ENCODE peak calls at places on chromosomes 12 and 14, in six cellular contexts. One of them, this sample, is unnamed. For H3K4me1, the result is how much of the 10 kb centered on the place peaks cover.

GRCh38 chr12:27361372-27361771 is 28.7 kb downstream of the BMAL2 start:
- DNase-seq in thoracic aorta: no peak
- DNase-seq in heart left ventricle: no peak
- DNase-seq in CD4-positive, CD25-positive, alpha-beta regulatory T cell: no peak
- DNase-seq in IMR-90: peak
- DNase-seq in effector memory CD4-positive, alpha-beta T cell: no peak
- DNase-seq in this sample: no peak

GRCh38 chr12:125351788-125352187 is 286.6 kb downstream of the AACS start:
- DNase-seq in thoracic aorta: no peak
- DNase-seq in heart left ventricle: no peak
- DNase-seq in CD4-positive, CD25-positive, alpha-beta regulatory T cell: no peak
- DNase-seq in IMR-90: no peak
- DNase-seq in effector memory CD4-positive, alpha-beta T cell: no peak
- DNase-seq in this sample: no peak

GRCh38 chr14:100692859-100693558 is 33.7 kb upstream of the DLK1 start:
- DNase-seq in thoracic aorta: no peak
- DNase-seq in heart left ventricle: no peak
- DNase-seq in CD4-positive, CD25-positive, alpha-beta regulatory T cell: no peak
- DNase-seq in IMR-90: peak
- DNase-seq in effector memory CD4-positive, alpha-beta T cell: no peak
- DNase-seq in this sample: no peak

GRCh38 chr12:95548539-95549391 is 2.5 kb downstream of the USP44 start:
- DNase-seq in thoracic aorta: no peak
- DNase-seq in heart left ventricle: peak
- DNase-seq in CD4-positive, CD25-positive, alpha-beta regulatory T cell: peak
- DNase-seq in IMR-90: peak
- DNase-seq in effector memory CD4-positive, alpha-beta T cell: peak
- DNase-seq in this sample: no peak

GRCh38 chr14:44833376-44833775 is 128.4 kb downstream of the KLHL28 start:
- DNase-seq in thoracic aorta: no peak
- DNase-seq in heart left ventricle: no peak
- DNase-seq in CD4-positive, CD25-positive, alpha-beta regulatory T cell: no peak
- DNase-seq in IMR-90: peak
- DNase-seq in effector memory CD4-positive, alpha-beta T cell: no peak
- DNase-seq in this sample: no peak

GRCh38 chr12:13187399-13187798 is 9.1 kb upstream of the EMP1 start:
- DNase-seq in thoracic aorta: no peak
- DNase-seq in heart left ventricle: no peak
- DNase-seq in CD4-positive, CD25-positive, alpha-beta regulatory T cell: no peak
- DNase-seq in IMR-90: peak
- DNase-seq in effector memory CD4-positive, alpha-beta T cell: no peak
- DNase-seq in this sample: no peak

GRCh38 chr12:18967814-18968213 is 161.7 kb upstream of the PLEKHA5 start:
- DNase-seq in thoracic aorta: no peak
- DNase-seq in heart left ventricle: no peak
- DNase-seq in CD4-positive, CD25-positive, alpha-beta regulatory T cell: no peak
- DNase-seq in IMR-90: no peak
- DNase-seq in effector memory CD4-positive, alpha-beta T cell: no peak
- DNase-seq in this sample: no peak

GRCh38 chr12:117052386-117053049 is 46.7 kb downstream of the TESC start:
- DNase-seq in thoracic aorta: no peak
- DNase-seq in heart left ventricle: no peak
- DNase-seq in CD4-positive, CD25-positive, alpha-beta regulatory T cell: no peak
- DNase-seq in IMR-90: no peak
- DNase-seq in effector memory CD4-positive, alpha-beta T cell: no peak
- DNase-seq in this sample: no peak

GRCh38 chr14:58876613-58877012 is 238.9 kb downstream of the DACT1 start:
- DNase-seq in thoracic aorta: no peak
- DNase-seq in heart left ventricle: no peak
- DNase-seq in CD4-positive, CD25-positive, alpha-beta regulatory T cell: no peak
- DNase-seq in IMR-90: peak
- DNase-seq in effector memory CD4-positive, alpha-beta T cell: no peak
- DNase-seq in this sample: no peak

GRCh38 chr14:101620821-101621785 is 59.8 kb downstream of the DIO3 start:
- DNase-seq in thoracic aorta: no peak
- DNase-seq in heart left ventricle: no peak
- DNase-seq in CD4-positive, CD25-positive, alpha-beta regulatory T cell: no peak
- DNase-seq in IMR-90: no peak
- DNase-seq in effector memory CD4-positive, alpha-beta T cell: no peak
- DNase-seq in this sample: no peak

GRCh38 chr12:126773491-126773890 is 1493.5 kb upstream of the TMEM132C start:
- DNase-seq in thoracic aorta: no peak
- DNase-seq in heart left ventricle: no peak
- DNase-seq in CD4-positive, CD25-positive, alpha-beta regulatory T cell: no peak
- DNase-seq in IMR-90: no peak
- DNase-seq in effector memory CD4-positive, alpha-beta T cell: no peak
- DNase-seq in this sample: no peak

GRCh38 chr12:97308576-97309198 is 153.9 kb upstream of the RMST start:
- DNase-seq in thoracic aorta: no peak
- DNase-seq in heart left ventricle: no peak
- DNase-seq in CD4-positive, CD25-positive, alpha-beta regulatory T cell: peak
- DNase-seq in IMR-90: peak
- DNase-seq in effector memory CD4-positive, alpha-beta T cell: no peak
- DNase-seq in this sample: no peak

GRCh38 chr12:106892075-106892474 is 63.6 kb upstream of the TMEM263 start:
- DNase-seq in thoracic aorta: no peak
- DNase-seq in heart left ventricle: no peak
- DNase-seq in CD4-positive, CD25-positive, alpha-beta regulatory T cell: no peak
- DNase-seq in IMR-90: no peak
- DNase-seq in effector memory CD4-positive, alpha-beta T cell: no peak
- DNase-seq in this sample: no peak

GRCh38 chr14:104925941-104926609 is 1.4 kb downstream of the PLD4 start:
- DNase-seq in thoracic aorta: no peak
- DNase-seq in heart left ventricle: no peak
- DNase-seq in CD4-positive, CD25-positive, alpha-beta regulatory T cell: no peak
- DNase-seq in IMR-90: no peak
- DNase-seq in effector memory CD4-positive, alpha-beta T cell: no peak
- DNase-seq in this sample: peak

GRCh38 chr12:121287267-121287954 is 9.1 kb downstream of the CAMKK2 start:
- DNase-seq in thoracic aorta: no peak
- DNase-seq in heart left ventricle: no peak
- DNase-seq in CD4-positive, CD25-positive, alpha-beta regulatory T cell: no peak
- DNase-seq in IMR-90: peak
- DNase-seq in effector memory CD4-positive, alpha-beta T cell: no peak
- DNase-seq in this sample: no peak

GRCh38 chr12:106642991-106643390 is 60.2 kb downstream of the RFX4 start:
- DNase-seq in thoracic aorta: no peak
- DNase-seq in heart left ventricle: no peak
- DNase-seq in CD4-positive, CD25-positive, alpha-beta regulatory T cell: no peak
- DNase-seq in IMR-90: no peak
- DNase-seq in effector memory CD4-positive, alpha-beta T cell: no peak
- DNase-seq in this sample: no peak

GRCh38 chr12:40557980-40558379 is 134.3 kb upstream of the CNTN1 start:
- DNase-seq in thoracic aorta: no peak
- DNase-seq in heart left ventricle: no peak
- DNase-seq in CD4-positive, CD25-positive, alpha-beta regulatory T cell: no peak
- DNase-seq in IMR-90: no peak
- DNase-seq in effector memory CD4-positive, alpha-beta T cell: no peak
- DNase-seq in this sample: no peak

GRCh38 chr14:51079085-51079484 is 15.8 kb downstream of the TRIM9 start:
- DNase-seq in thoracic aorta: no peak
- DNase-seq in heart left ventricle: no peak
- DNase-seq in CD4-positive, CD25-positive, alpha-beta regulatory T cell: no peak
- DNase-seq in IMR-90: no peak
- DNase-seq in effector memory CD4-positive, alpha-beta T cell: no peak
- DNase-seq in this sample: no peak

GRCh38 chr12:76085159-76085868 is 829 bp upstream of the NAP1L1 start:
- DNase-seq in thoracic aorta: no peak
- DNase-seq in heart left ventricle: no peak
- DNase-seq in CD4-positive, CD25-positive, alpha-beta regulatory T cell: no peak
- DNase-seq in IMR-90: peak
- DNase-seq in effector memory CD4-positive, alpha-beta T cell: peak
- DNase-seq in this sample: no peak

GRCh38 chr14:105314287-105315185 is at the start of gene PACS2:
- DNase-seq in thoracic aorta: no peak
- DNase-seq in heart left ventricle: peak
- DNase-seq in CD4-positive, CD25-positive, alpha-beta regulatory T cell: peak
- DNase-seq in IMR-90: peak
- DNase-seq in effector memory CD4-positive, alpha-beta T cell: peak
- DNase-seq in this sample: peak

GRCh38 chr12:50050410-50051280 is 6.8 kb upstream of the ASIC1 start:
- DNase-seq in thoracic aorta: no peak
- DNase-seq in heart left ventricle: peak
- DNase-seq in CD4-positive, CD25-positive, alpha-beta regulatory T cell: no peak
- DNase-seq in IMR-90: peak
- DNase-seq in effector memory CD4-positive, alpha-beta T cell: no peak
- DNase-seq in this sample: no peak

GRCh38 chr12:56118688-56119045 is 601 bp downstream of the ZC3H10 start:
- DNase-seq in thoracic aorta: no peak
- DNase-seq in heart left ventricle: no peak
- DNase-seq in CD4-positive, CD25-positive, alpha-beta regulatory T cell: no peak
- DNase-seq in IMR-90: no peak
- DNase-seq in effector memory CD4-positive, alpha-beta T cell: no peak
- DNase-seq in this sample: no peak
- H3K27ac ChIP-seq in thoracic aorta: peak
- H3K27ac ChIP-seq in heart left ventricle: peak
- H3K27ac ChIP-seq in CD4-positive, CD25-positive, alpha-beta regulatory T cell: peak
- H3K27ac ChIP-seq in IMR-90: peak
- H3K27ac ChIP-seq in effector memory CD4-positive, alpha-beta T cell: peak
- H3K27ac ChIP-seq in this sample: peak

GRCh38 chr12:2250797-2251196 is 198.0 kb downstream of the CACNA1C start:
- DNase-seq in thoracic aorta: no peak
- DNase-seq in heart left ventricle: no peak
- DNase-seq in CD4-positive, CD25-positive, alpha-beta regulatory T cell: no peak
- DNase-seq in IMR-90: no peak
- DNase-seq in effector memory CD4-positive, alpha-beta T cell: no peak
- DNase-seq in this sample: no peak
- H3K4me1 ChIP-seq in thoracic aorta: under half
- H3K4me1 ChIP-seq in heart left ventricle: half or more
- H3K4me1 ChIP-seq in CD4-positive, CD25-positive, alpha-beta regulatory T cell: under half
- H3K4me1 ChIP-seq in IMR-90: under half
- H3K4me1 ChIP-seq in effector memory CD4-positive, alpha-beta T cell: under half
- H3K4me1 ChIP-seq in this sample: under half

DNA sequence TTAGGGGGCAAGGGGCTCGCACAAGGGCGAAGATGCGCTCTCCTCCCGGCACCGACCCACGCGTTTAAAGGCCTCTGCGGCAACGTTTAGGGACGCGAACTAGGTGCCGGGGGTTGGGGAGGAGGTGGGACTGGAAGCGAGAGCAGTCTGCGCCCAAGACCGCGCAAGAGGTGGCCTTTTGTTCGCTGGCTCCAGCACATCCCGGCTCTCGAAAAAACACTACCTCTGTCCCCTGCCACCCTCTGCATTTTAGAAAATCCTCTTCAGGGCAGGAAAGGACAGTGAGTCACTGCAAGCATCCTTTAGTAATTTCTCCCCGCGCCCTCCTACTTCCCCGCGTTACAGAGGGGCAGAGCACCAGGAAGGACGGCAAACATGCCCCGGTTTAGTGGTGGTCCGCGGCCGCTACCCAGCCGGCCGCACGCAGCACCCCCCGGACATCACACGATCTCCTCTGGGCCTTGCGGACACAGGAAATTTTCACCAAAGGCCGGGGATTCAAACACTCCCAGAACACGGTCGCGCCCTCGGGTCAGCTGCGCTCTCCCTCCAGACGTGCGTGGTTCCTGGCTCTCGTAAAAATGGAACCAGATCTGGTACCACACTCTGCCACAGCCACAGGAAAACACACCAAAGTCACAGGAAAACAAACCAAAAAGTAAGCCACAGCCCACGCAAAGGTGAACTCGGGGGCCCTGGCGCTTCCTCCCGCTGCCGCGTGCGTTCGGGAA is 1.1 kb downstream of the SLC38A1 start:
- DNase-seq in thoracic aorta: no peak
- DNase-seq in heart left ventricle: no peak
- DNase-seq in CD4-positive, CD25-positive, alpha-beta regulatory T cell: peak
- DNase-seq in IMR-90: peak
- DNase-seq in effector memory CD4-positive, alpha-beta T cell: peak
- DNase-seq in this sample: no peak
- H3K27ac ChIP-seq in thoracic aorta: peak
- H3K27ac ChIP-seq in heart left ventricle: peak
- H3K27ac ChIP-seq in CD4-positive, CD25-positive, alpha-beta regulatory T cell: peak
- H3K27ac ChIP-seq in IMR-90: peak
- H3K27ac ChIP-seq in effector memory CD4-positive, alpha-beta T cell: peak
- H3K27ac ChIP-seq in this sample: peak

DNA sequence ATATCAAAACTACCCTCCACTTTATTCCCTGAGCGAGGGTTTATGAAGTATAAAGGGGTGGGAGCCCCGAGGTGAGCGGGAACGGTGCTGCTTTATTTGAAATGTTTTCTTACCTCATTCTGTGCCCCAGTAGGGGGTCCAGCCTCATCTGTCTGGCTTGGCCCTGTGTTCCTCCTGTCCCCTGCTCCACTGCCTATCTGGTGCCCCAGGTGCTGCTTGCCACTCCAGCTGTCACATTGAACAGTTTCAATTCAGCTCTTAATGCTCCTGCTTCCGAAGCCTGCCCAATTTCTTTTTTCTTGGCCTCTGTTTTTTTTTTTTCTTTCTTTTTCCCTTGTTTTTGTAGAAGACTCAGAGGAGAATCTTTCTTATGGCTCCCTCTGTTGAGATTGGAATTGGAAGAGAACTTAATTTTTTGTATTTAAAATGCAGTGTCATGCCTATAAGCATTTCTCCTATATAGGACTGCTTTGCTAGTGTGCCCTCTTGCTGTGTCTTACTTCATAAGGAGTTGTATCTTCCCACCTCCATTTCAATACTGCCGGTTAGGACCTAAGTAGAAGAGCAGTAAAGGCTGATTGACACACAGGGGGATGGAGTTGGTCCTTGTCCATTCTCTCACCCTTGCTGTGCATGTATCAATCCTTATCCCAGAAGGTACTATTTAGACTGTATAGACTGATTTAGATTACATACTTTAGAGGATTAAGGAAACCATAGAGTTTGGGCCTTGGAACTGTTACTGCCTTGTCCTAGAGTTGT is 2.3 kb downstream of the ATXN7L3B start:
- DNase-seq in thoracic aorta: no peak
- DNase-seq in heart left ventricle: no peak
- DNase-seq in CD4-positive, CD25-positive, alpha-beta regulatory T cell: no peak
- DNase-seq in IMR-90: no peak
- DNase-seq in effector memory CD4-positive, alpha-beta T cell: no peak
- DNase-seq in this sample: no peak
- H3K4me1 ChIP-seq in thoracic aorta: under half
- H3K4me1 ChIP-seq in heart left ventricle: under half
- H3K4me1 ChIP-seq in CD4-positive, CD25-positive, alpha-beta regulatory T cell: under half
- H3K4me1 ChIP-seq in IMR-90: under half
- H3K4me1 ChIP-seq in effector memory CD4-positive, alpha-beta T cell: under half
- H3K4me1 ChIP-seq in this sample: under half

DNA sequence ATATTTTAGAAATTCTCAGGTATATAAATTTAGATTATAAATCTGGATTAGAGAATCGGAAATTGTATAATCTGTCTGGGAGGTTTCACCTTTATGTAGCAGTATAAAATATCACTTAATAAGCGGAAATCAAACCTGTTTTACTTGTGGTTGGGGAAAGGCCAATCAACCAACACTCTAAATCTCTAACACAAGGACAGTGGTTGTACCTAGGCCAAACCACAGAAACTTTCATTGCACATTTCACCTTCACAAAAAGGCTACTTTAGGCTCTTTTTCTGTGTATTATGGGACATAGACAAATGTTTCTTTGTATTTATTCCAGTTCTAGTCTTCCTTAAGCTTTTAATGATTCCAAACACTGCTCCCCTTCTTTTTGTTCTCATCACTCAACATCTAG is 19.8 kb downstream of the ERH start:
- DNase-seq in thoracic aorta: no peak
- DNase-seq in heart left ventricle: no peak
- DNase-seq in CD4-positive, CD25-positive, alpha-beta regulatory T cell: no peak
- DNase-seq in IMR-90: no peak
- DNase-seq in effector memory CD4-positive, alpha-beta T cell: no peak
- DNase-seq in this sample: no peak
- H3K27ac ChIP-seq in thoracic aorta: no peak
- H3K27ac ChIP-seq in heart left ventricle: no peak
- H3K27ac ChIP-seq in CD4-positive, CD25-positive, alpha-beta regulatory T cell: no peak
- H3K27ac ChIP-seq in IMR-90: no peak
- H3K27ac ChIP-seq in effector memory CD4-positive, alpha-beta T cell: no peak
- H3K27ac ChIP-seq in this sample: no peak

GRCh38 chr14:73764406-73764805 is 50.2 kb upstream of the PNMA1 start:
- DNase-seq in thoracic aorta: no peak
- DNase-seq in heart left ventricle: no peak
- DNase-seq in CD4-positive, CD25-positive, alpha-beta regulatory T cell: no peak
- DNase-seq in IMR-90: no peak
- DNase-seq in effector memory CD4-positive, alpha-beta T cell: no peak
- DNase-seq in this sample: no peak
- H3K4me1 ChIP-seq in thoracic aorta: under half
- H3K4me1 ChIP-seq in heart left ventricle: half or more
- H3K4me1 ChIP-seq in CD4-positive, CD25-positive, alpha-beta regulatory T cell: under half
- H3K4me1 ChIP-seq in IMR-90: under half
- H3K4me1 ChIP-seq in effector memory CD4-positive, alpha-beta T cell: under half
- H3K4me1 ChIP-seq in this sample: half or more